ENCODE peak calls at places on chromosome 9, in nine cellular contexts. One of them, this sample, is unnamed.

GRCh38 chr9:4180907-4181605 is 118.8 kb downstream of the GLIS3 start:
- DNase-seq in H54: no peak
- DNase-seq in right lobe of liver: no peak
- DNase-seq in A549: no peak
- DNase-seq in astrocyte of the spinal cord: no peak
- DNase-seq in activated T-helper 1 cell treated with Interleukin-2 at 50 U/mL for 16 hours: no peak
- DNase-seq in NCI-H2081: no peak
- DNase-seq in fibroblast of pulmonary artery: no peak
- DNase-seq in ELR: no peak
- DNase-seq in this sample: no peak

GRCh38 chr9:99345936-99346335 is 123.9 kb downstream of the SEC61B start:
- DNase-seq in ELR: peak; percentile 74
- DNase-seq in right lobe of liver: no peak
- DNase-seq in activated T-helper 1 cell treated with Interleukin-2 at 50 U/mL for 16 hours: no peak
- DNase-seq in fibroblast of pulmonary artery: no peak
- DNase-seq in astrocyte of the spinal cord: peak; percentile 14
- DNase-seq in H54: no peak
- DNase-seq in NCI-H2081: no peak
- DNase-seq in A549: peak; percentile 40
- DNase-seq in this sample: peak; percentile 67

GRCh38 chr9:38619556-38620447 is 594 bp downstream of the ANKRD18A start:
- DNase-seq in fibroblast of pulmonary artery: no peak
- DNase-seq in activated T-helper 1 cell treated with Interleukin-2 at 50 U/mL for 16 hours: no peak
- DNase-seq in A549: peak; percentile 38
- DNase-seq in H54: no peak
- DNase-seq in astrocyte of the spinal cord: no peak
- DNase-seq in right lobe of liver: peak; percentile 59
- DNase-seq in NCI-H2081: peak; percentile 30
- DNase-seq in ELR: no peak
- DNase-seq in this sample: no peak

GRCh38 chr9:87447547-87448432 is 49.9 kb upstream of the DAPK1 start:
- DNase-seq in fibroblast of pulmonary artery: no peak
- DNase-seq in A549: no peak
- DNase-seq in astrocyte of the spinal cord: peak; percentile 3
- DNase-seq in ELR: no peak
- DNase-seq in NCI-H2081: no peak
- DNase-seq in right lobe of liver: no peak
- DNase-seq in H54: no peak
- DNase-seq in activated T-helper 1 cell treated with Interleukin-2 at 50 U/mL for 16 hours: no peak
- DNase-seq in this sample: no peak

GRCh38 chr9:107211331-107211730 is 71.7 kb upstream of the RAD23B start:
- DNase-seq in right lobe of liver: no peak
- DNase-seq in activated T-helper 1 cell treated with Interleukin-2 at 50 U/mL for 16 hours: no peak
- DNase-seq in ELR: no peak
- DNase-seq in H54: no peak
- DNase-seq in fibroblast of pulmonary artery: no peak
- DNase-seq in astrocyte of the spinal cord: no peak
- DNase-seq in A549: no peak
- DNase-seq in NCI-H2081: no peak
- DNase-seq in this sample: no peak

GRCh38 chr9:116543731-116544400 is 143.2 kb upstream of the TRIM32 start:
- DNase-seq in activated T-helper 1 cell treated with Interleukin-2 at 50 U/mL for 16 hours: no peak
- DNase-seq in astrocyte of the spinal cord: peak; percentile 58
- DNase-seq in ELR: peak; percentile 70
- DNase-seq in fibroblast of pulmonary artery: peak; percentile 72
- DNase-seq in H54: no peak
- DNase-seq in NCI-H2081: no peak
- DNase-seq in right lobe of liver: no peak
- DNase-seq in A549: no peak
- DNase-seq in this sample: peak; percentile 63

GRCh38 chr9:38017149-38017884 is 51.7 kb downstream of the SHB start:
- DNase-seq in H54: peak; percentile 22
- DNase-seq in NCI-H2081: no peak
- DNase-seq in activated T-helper 1 cell treated with Interleukin-2 at 50 U/mL for 16 hours: no peak
- DNase-seq in A549: peak; percentile 73
- DNase-seq in astrocyte of the spinal cord: peak; percentile 72
- DNase-seq in fibroblast of pulmonary artery: peak; percentile 55
- DNase-seq in ELR: peak; percentile 87
- DNase-seq in right lobe of liver: peak; percentile 94
- DNase-seq in this sample: peak; percentile 78

GRCh38 chr9:81613002-81613750 is 76.2 kb downstream of the TLE1 start:
- DNase-seq in right lobe of liver: no peak
- DNase-seq in astrocyte of the spinal cord: peak; percentile 73
- DNase-seq in H54: no peak
- DNase-seq in A549: no peak
- DNase-seq in ELR: no peak
- DNase-seq in fibroblast of pulmonary artery: peak; percentile 94
- DNase-seq in NCI-H2081: no peak
- DNase-seq in activated T-helper 1 cell treated with Interleukin-2 at 50 U/mL for 16 hours: no peak
- DNase-seq in this sample: peak; percentile 89

GRCh38 chr9:35696520-35697215 is 6.9 kb upstream of the TPM2 start:
- DNase-seq in ELR: peak; percentile 70
- DNase-seq in activated T-helper 1 cell treated with Interleukin-2 at 50 U/mL for 16 hours: peak; percentile 28
- DNase-seq in A549: peak; percentile 66
- DNase-seq in astrocyte of the spinal cord: peak; percentile 53
- DNase-seq in H54: peak; percentile 30
- DNase-seq in NCI-H2081: peak; percentile 32
- DNase-seq in fibroblast of pulmonary artery: peak; percentile 63
- DNase-seq in right lobe of liver: no peak
- DNase-seq in this sample: peak; percentile 55

GRCh38 chr9:77472646-77473045 is 175.5 kb downstream of the GNA14 start:
- DNase-seq in NCI-H2081: no peak
- DNase-seq in activated T-helper 1 cell treated with Interleukin-2 at 50 U/mL for 16 hours: no peak
- DNase-seq in fibroblast of pulmonary artery: no peak
- DNase-seq in right lobe of liver: no peak
- DNase-seq in ELR: peak; percentile 23
- DNase-seq in A549: no peak
- DNase-seq in H54: no peak
- DNase-seq in astrocyte of the spinal cord: no peak
- DNase-seq in this sample: peak; percentile 60

This sample was measured in iris pigment epithelial cell.